ENCODE peak calls at places on chromosome 19, in seven cellular contexts. One of them, this sample, is unnamed.

GRCh38 chr19:33100894-33101644 is 20.1 kb downstream of the GPATCH1 start:
- DNase-seq in stimulated activated CD8-positive, alpha-beta memory T cell treated with anti-CD3 and anti-CD28 coated beads, Interleukin-4, amount 100 ng/mL, for 1 hour: no peak
- DNase-seq in AG09319: no peak
- DNase-seq in T-helper 1 cell: no peak
- DNase-seq in breast epithelium: no peak
- DNase-seq in coronary artery: no peak
- DNase-seq in stomach: peak; percentile 68
- DNase-seq in this sample: no peak

GRCh38 chr19:3387645-3388589 is 21.5 kb downstream of the NFIC start:
- DNase-seq in T-helper 1 cell: no peak
- DNase-seq in stimulated activated CD8-positive, alpha-beta memory T cell treated with anti-CD3 and anti-CD28 coated beads, Interleukin-4, amount 100 ng/mL, for 1 hour: no peak
- DNase-seq in AG09319: peak; percentile 61
- DNase-seq in stomach: peak; percentile 93
- DNase-seq in breast epithelium: peak; percentile 93
- DNase-seq in coronary artery: peak; percentile 93
- DNase-seq in this sample: no peak

GRCh38 chr19:13033244-13033643 is 38.0 kb downstream of the NFIX start:
- DNase-seq in stomach: no peak
- DNase-seq in T-helper 1 cell: no peak
- DNase-seq in stimulated activated CD8-positive, alpha-beta memory T cell treated with anti-CD3 and anti-CD28 coated beads, Interleukin-4, amount 100 ng/mL, for 1 hour: no peak
- DNase-seq in AG09319: no peak
- DNase-seq in coronary artery: no peak
- DNase-seq in breast epithelium: no peak
- DNase-seq in this sample: no peak

GRCh38 chr19:44111910-44112463 is 1.2 kb upstream of the ZNF225 start:
- DNase-seq in stomach: no peak
- DNase-seq in breast epithelium: no peak
- DNase-seq in coronary artery: no peak
- DNase-seq in T-helper 1 cell: no peak
- DNase-seq in stimulated activated CD8-positive, alpha-beta memory T cell treated with anti-CD3 and anti-CD28 coated beads, Interleukin-4, amount 100 ng/mL, for 1 hour: no peak
- DNase-seq in AG09319: peak; percentile 59
- DNase-seq in this sample: no peak

GRCh38 chr19:43229315-43229714 is 23.9 kb upstream of the PSG4 start:
- DNase-seq in breast epithelium: no peak
- DNase-seq in T-helper 1 cell: no peak
- DNase-seq in stomach: no peak
- DNase-seq in coronary artery: no peak
- DNase-seq in AG09319: no peak
- DNase-seq in stimulated activated CD8-positive, alpha-beta memory T cell treated with anti-CD3 and anti-CD28 coated beads, Interleukin-4, amount 100 ng/mL, for 1 hour: no peak
- DNase-seq in this sample: no peak

GRCh38 chr19:4967738-4968461 is 1.0 kb upstream of the KDM4B start:
- DNase-seq in coronary artery: peak; percentile 72
- DNase-seq in breast epithelium: no peak
- DNase-seq in stomach: no peak
- DNase-seq in stimulated activated CD8-positive, alpha-beta memory T cell treated with anti-CD3 and anti-CD28 coated beads, Interleukin-4, amount 100 ng/mL, for 1 hour: no peak
- DNase-seq in T-helper 1 cell: no peak
- DNase-seq in AG09319: no peak
- DNase-seq in this sample: no peak

GRCh38 chr19:29873024-29873800 is 61.4 kb downstream of the CCNE1 start:
- DNase-seq in breast epithelium: no peak
- DNase-seq in T-helper 1 cell: peak; percentile 55
- DNase-seq in AG09319: no peak
- DNase-seq in stomach: peak; percentile 55
- DNase-seq in stimulated activated CD8-positive, alpha-beta memory T cell treated with anti-CD3 and anti-CD28 coated beads, Interleukin-4, amount 100 ng/mL, for 1 hour: peak; percentile 42
- DNase-seq in coronary artery: no peak
- DNase-seq in this sample: no peak

GRCh38 chr19:3095375-3096191 is 1.4 kb downstream of the GNA11 start:
- DNase-seq in stomach: no peak
- DNase-seq in AG09319: no peak
- DNase-seq in coronary artery: no peak
- DNase-seq in T-helper 1 cell: peak; percentile 51
- DNase-seq in breast epithelium: no peak
- DNase-seq in stimulated activated CD8-positive, alpha-beta memory T cell treated with anti-CD3 and anti-CD28 coated beads, Interleukin-4, amount 100 ng/mL, for 1 hour: no peak
- DNase-seq in this sample: no peak

GRCh38 chr19:5150331-5150901 is 181.5 kb downstream of the KDM4B start:
- DNase-seq in stomach: no peak
- DNase-seq in AG09319: no peak
- DNase-seq in coronary artery: no peak
- DNase-seq in T-helper 1 cell: no peak
- DNase-seq in breast epithelium: no peak
- DNase-seq in stimulated activated CD8-positive, alpha-beta memory T cell treated with anti-CD3 and anti-CD28 coated beads, Interleukin-4, amount 100 ng/mL, for 1 hour: no peak
- DNase-seq in this sample: no peak

GRCh38 chr19:15563325-15563794 is 51.7 kb upstream of the CYP4F8 start:
- DNase-seq in T-helper 1 cell: no peak
- DNase-seq in breast epithelium: peak; percentile 65
- DNase-seq in coronary artery: no peak
- DNase-seq in AG09319: no peak
- DNase-seq in stimulated activated CD8-positive, alpha-beta memory T cell treated with anti-CD3 and anti-CD28 coated beads, Interleukin-4, amount 100 ng/mL, for 1 hour: no peak
- DNase-seq in stomach: peak; percentile 61
- DNase-seq in this sample: no peak

GRCh38 chr19:43765109-43765876 is 10.5 kb upstream of the SMG9 start:
- DNase-seq in stomach: peak; percentile 57
- DNase-seq in AG09319: peak; percentile 76
- DNase-seq in stimulated activated CD8-positive, alpha-beta memory T cell treated with anti-CD3 and anti-CD28 coated beads, Interleukin-4, amount 100 ng/mL, for 1 hour: no peak
- DNase-seq in T-helper 1 cell: peak; percentile 58
- DNase-seq in coronary artery: no peak
- DNase-seq in breast epithelium: no peak
- DNase-seq in this sample: no peak

GRCh38 chr19:15108145-15108844 is 1.1 kb downstream of the SYDE1 start:
- DNase-seq in AG09319: no peak
- DNase-seq in stomach: no peak
- DNase-seq in stimulated activated CD8-positive, alpha-beta memory T cell treated with anti-CD3 and anti-CD28 coated beads, Interleukin-4, amount 100 ng/mL, for 1 hour: no peak
- DNase-seq in coronary artery: no peak
- DNase-seq in T-helper 1 cell: no peak
- DNase-seq in breast epithelium: no peak
- DNase-seq in this sample: no peak

GRCh38 chr19:17209126-17210036 is 5.8 kb upstream of the USE1 start:
- DNase-seq in coronary artery: no peak
- DNase-seq in AG09319: no peak
- DNase-seq in stomach: peak; percentile 30
- DNase-seq in stimulated activated CD8-positive, alpha-beta memory T cell treated with anti-CD3 and anti-CD28 coated beads, Interleukin-4, amount 100 ng/mL, for 1 hour: no peak
- DNase-seq in T-helper 1 cell: peak; percentile 30
- DNase-seq in breast epithelium: no peak
- DNase-seq in this sample: no peak

GRCh38 chr19:55080121-55080914 is 4.6 kb downstream of the EPS8L1 start:
- DNase-seq in breast epithelium: peak; percentile 77
- DNase-seq in T-helper 1 cell: no peak
- DNase-seq in coronary artery: no peak
- DNase-seq in AG09319: no peak
- DNase-seq in stimulated activated CD8-positive, alpha-beta memory T cell treated with anti-CD3 and anti-CD28 coated beads, Interleukin-4, amount 100 ng/mL, for 1 hour: no peak
- DNase-seq in stomach: peak; percentile 48
- DNase-seq in this sample: no peak

GRCh38 chr19:34733266-34733825 is 697 bp upstream of the ZNF181 start:
- DNase-seq in T-helper 1 cell: no peak
- DNase-seq in breast epithelium: no peak
- DNase-seq in stimulated activated CD8-positive, alpha-beta memory T cell treated with anti-CD3 and anti-CD28 coated beads, Interleukin-4, amount 100 ng/mL, for 1 hour: no peak
- DNase-seq in stomach: no peak
- DNase-seq in coronary artery: peak; percentile 87
- DNase-seq in AG09319: no peak
- DNase-seq in this sample: no peak

GRCh38 chr19:41895745-41896580 is 13.0 kb downstream of the ARHGEF1 start:
- DNase-seq in T-helper 1 cell: no peak
- DNase-seq in coronary artery: no peak
- DNase-seq in breast epithelium: no peak
- DNase-seq in stomach: no peak
- DNase-seq in stimulated activated CD8-positive, alpha-beta memory T cell treated with anti-CD3 and anti-CD28 coated beads, Interleukin-4, amount 100 ng/mL, for 1 hour: no peak
- DNase-seq in AG09319: no peak
- DNase-seq in this sample: no peak

GRCh38 chr19:8065489-8066261 is 13.1 kb downstream of the CCL25 start:
- DNase-seq in AG09319: no peak
- DNase-seq in stomach: no peak
- DNase-seq in breast epithelium: no peak
- DNase-seq in T-helper 1 cell: no peak
- DNase-seq in coronary artery: no peak
- DNase-seq in stimulated activated CD8-positive, alpha-beta memory T cell treated with anti-CD3 and anti-CD28 coated beads, Interleukin-4, amount 100 ng/mL, for 1 hour: no peak
- DNase-seq in this sample: no peak

GRCh38 chr19:40225440-40226305 is 816 bp downstream of the CCNP start:
- DNase-seq in breast epithelium: no peak
- DNase-seq in T-helper 1 cell: no peak
- DNase-seq in AG09319: no peak
- DNase-seq in coronary artery: no peak
- DNase-seq in stomach: no peak
- DNase-seq in stimulated activated CD8-positive, alpha-beta memory T cell treated with anti-CD3 and anti-CD28 coated beads, Interleukin-4, amount 100 ng/mL, for 1 hour: no peak
- DNase-seq in this sample: no peak

GRCh38 chr19:45955905-45956608 is 17.6 kb downstream of the NOVA2 start:
- DNase-seq in AG09319: no peak
- DNase-seq in stimulated activated CD8-positive, alpha-beta memory T cell treated with anti-CD3 and anti-CD28 coated beads, Interleukin-4, amount 100 ng/mL, for 1 hour: no peak
- DNase-seq in T-helper 1 cell: no peak
- DNase-seq in coronary artery: no peak
- DNase-seq in stomach: no peak
- DNase-seq in breast epithelium: no peak
- DNase-seq in this sample: no peak

GRCh38 chr19:49343127-49343526 is 7.9 kb downstream of the CD37 start:
- DNase-seq in T-helper 1 cell: no peak
- DNase-seq in stomach: no peak
- DNase-seq in breast epithelium: no peak
- DNase-seq in stimulated activated CD8-positive, alpha-beta memory T cell treated with anti-CD3 and anti-CD28 coated beads, Interleukin-4, amount 100 ng/mL, for 1 hour: no peak
- DNase-seq in coronary artery: peak; percentile 66
- DNase-seq in AG09319: no peak
- DNase-seq in this sample: no peak

GRCh38 chr19:34851277-34851804 is 75.4 kb upstream of the ZNF30 start:
- DNase-seq in T-helper 1 cell: no peak
- DNase-seq in coronary artery: no peak
- DNase-seq in breast epithelium: no peak
- DNase-seq in stimulated activated CD8-positive, alpha-beta memory T cell treated with anti-CD3 and anti-CD28 coated beads, Interleukin-4, amount 100 ng/mL, for 1 hour: no peak
- DNase-seq in stomach: no peak
- DNase-seq in AG09319: no peak
- DNase-seq in this sample: no peak